ENCODE peak calls at places on chromosomes 5 and 9, in six cellular contexts. T, S, F, O, M and G are unnamed samples.

GRCh38 chr5:36301858-36302603 is at the start of gene RANBP3L:
- DNase-seq in M (peak), T (no peak), O (no peak), F (no peak), S (no peak), G (peak)

GRCh38 chr9:136534396-136534795 is 11.5 kb downstream of the NOTCH1 start:
- DNase-seq in M (no peak), T (no peak), F (no peak), O (no peak), S (no peak), G (no peak)

GRCh38 chr5:134571703-134572405 is 46.4 kb downstream of the JADE2 start:
- DNase-seq in O (peak), F (no peak), S (no peak), T (no peak), M (no peak), G (no peak)

GRCh38 chr5:89372176-89372575 is 489.2 kb upstream of the MEF2C start:
- DNase-seq in M (peak), O (no peak), S (no peak), F (no peak), T (no peak), G (no peak)

GRCh38 chr5:155148694-155149093 is 135.1 kb downstream of the KIF4B start:
- DNase-seq in F (no peak), O (no peak), T (no peak), M (no peak), S (no peak), G (no peak)

GRCh38 chr9:73039253-73039915 is 86.5 kb upstream of the ALDH1A1 start:
- DNase-seq in T (peak), S (peak), M (no peak), F (no peak), O (no peak), G (no peak)

GRCh38 chr5:36496471-36496870 is 109.9 kb upstream of the SLC1A3 start:
- DNase-seq in O (no peak), T (no peak), F (no peak), S (no peak), M (no peak), G (no peak)

GRCh38 chr9:108002296-108003056 is 512.9 kb upstream of the KLF4 start:
- DNase-seq in F (no peak), T (peak), S (no peak), M (no peak), O (no peak), G (peak)

GRCh38 chr5:94154672-94155071 is 413.3 kb upstream of the POU5F2 start:
- DNase-seq in O (no peak), F (no peak), S (no peak), T (no peak), M (no peak), G (no peak)

GRCh38 chr5:7759257-7759871 is 91.6 kb downstream of the CFAP90 start:
- DNase-seq in M (no peak), F (no peak), S (no peak), T (no peak), O (no peak), G (no peak)

GRCh38 chr5:62093981-62094380 is 212.0 kb upstream of the KIF2A start:
- DNase-seq in O (no peak), M (no peak), F (peak), T (no peak), S (no peak), G (peak)

GRCh38 chr5:177498013-177498847 is 826 bp upstream of the PDLIM7 start:
- DNase-seq in M (no peak), O (peak), S (no peak), F (peak), T (peak), G (no peak)

GRCh38 chr9:137170486-137171148 is 766 bp upstream of the LRRC26 start:
- DNase-seq in O (no peak), M (no peak), F (no peak), T (no peak), S (no peak), G (no peak)

GRCh38 chr9:120914953-120915352 is 11.6 kb downstream of the TRAF1 start:
- DNase-seq in F (no peak), T (no peak), M (peak), S (peak), O (no peak), G (no peak)

GRCh38 chr5:169303119-169303515 is 2.2 kb upstream of the SLIT3 start:
- DNase-seq in O (no peak), S (no peak), F (no peak), T (no peak), M (peak), G (no peak)

GRCh38 chr5:74179183-74179582 is 461.3 kb downstream of the ENC1 start:
- DNase-seq in T (peak), F (no peak), O (no peak), S (peak), M (peak), G (no peak)

GRCh38 chr9:121786998-121787422 is 135.6 kb downstream of the DAB2IP start:
- DNase-seq in M (no peak), S (no peak), O (no peak), F (no peak), T (no peak), G (no peak)

GRCh38 chr9:4573176-4573575 is 82.9 kb downstream of the SLC1A1 start:
- DNase-seq in F (no peak), M (no peak), S (no peak), T (no peak), O (no peak), G (no peak)

GRCh38 chr9:89179535-89179919 is 909 bp upstream of the SHC3 start:
- DNase-seq in M (peak), S (no peak), T (no peak), F (no peak), O (no peak), G (no peak)

GRCh38 chr9:34256987-34257585 is 72.0 kb downstream of the KIF24 start:
- DNase-seq in O (no peak), F (no peak), S (no peak), M (no peak), T (no peak), G (no peak)

GRCh38 chr5:30040483-30041116 is 1152.9 kb upstream of the CDH6 start:
- DNase-seq in S (no peak), M (peak), O (no peak), T (no peak), F (no peak), G (peak)

GRCh38 chr5:6448622-6449464 is at the start of gene UBE2QL1:
- DNase-seq in O (no peak), S (peak), M (no peak), T (no peak), F (peak), G (no peak)

GRCh38 chr5:67297376-67297775 is 100.8 kb upstream of the CD180 start:
- DNase-seq in T (no peak), S (no peak), F (no peak), M (peak), O (no peak), G (no peak)

GRCh38 chr9:85742630-85742928 is 825 bp upstream of the AGTPBP1 start:
- DNase-seq in T (no peak), S (peak), M (peak), F (no peak), O (no peak), G (no peak)

GRCh38 chr9:136441681-136442245 is 2.1 kb upstream of the INPP5E start:
- DNase-seq in M (no peak), S (no peak), T (no peak), F (no peak), O (peak), G (no peak)

GRCh38 chr5:82174128-82174918 is 103.8 kb downstream of the RPS23 start:
- DNase-seq in M (peak), O (no peak), F (peak), S (no peak), T (peak), G (peak)

GRCh38 chr5:97134634-97135033 is 7.8 kb downstream of the LIX1 start:
- DNase-seq in O (no peak), M (no peak), T (no peak), S (no peak), F (no peak), G (no peak)

GRCh38 chr5:97838214-97838613 is 655.2 kb upstream of the RIOK2 start:
- DNase-seq in T (no peak), O (no peak), M (peak), F (no peak), S (peak), G (peak)

GRCh38 chr9:11194249-11194648 is 581.4 kb upstream of the PTPRD start:
- DNase-seq in F (peak), S (no peak), M (no peak), O (no peak), T (no peak), G (no peak)

GRCh38 chr5:36363101-36363500 is 61.4 kb upstream of the RANBP3L start:
- DNase-seq in M (peak), O (no peak), F (no peak), S (peak), T (no peak), G (no peak)

DNA sequence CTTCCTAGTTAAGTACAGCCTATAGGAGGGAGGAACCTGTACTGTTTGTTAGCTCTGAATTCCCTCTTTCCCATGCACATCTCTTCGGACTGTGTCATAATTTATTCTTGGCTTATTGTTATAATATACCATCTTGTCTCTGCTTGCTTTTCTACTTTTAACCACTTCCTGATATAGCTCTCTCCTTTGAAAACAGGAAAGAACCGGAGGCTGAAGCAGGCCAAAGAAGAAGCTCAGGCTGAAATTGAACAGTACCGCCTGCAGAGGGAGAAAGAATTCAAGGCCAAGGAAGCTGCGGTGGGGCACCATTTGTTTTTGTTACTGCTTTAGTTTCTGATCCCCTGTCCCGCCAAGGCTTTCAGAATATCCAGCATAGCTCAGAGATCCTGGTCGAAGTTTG is 4.8 kb downstream of the ATP6V1G1 start:
- DNase-seq in O (no peak), M (peak), F (no peak), S (no peak), T (no peak), G (no peak)
- TF ChIP-seq CTCF in O (peak), M (peak), F (no peak), S (peak), T (no peak), G (no peak)

GRCh38 chr5:149935431-149935901 is 9.1 kb downstream of the PDE6A start:
- DNase-seq in M (peak), O (no peak), F (no peak), T (no peak), S (no peak), G (no peak)

GRCh38 chr5:149930754-149931574 is 13.6 kb downstream of the PDE6A start:
- DNase-seq in M (no peak), T (no peak), F (no peak), O (no peak), S (no peak), G (no peak)

GRCh38 chr5:149930060-149930753 is 14.4 kb downstream of the PDE6A start:
- DNase-seq in F (peak), S (no peak), T (no peak), M (no peak), O (no peak), G (no peak)

GRCh38 chr5:149931992-149932436 is 12.6 kb downstream of the PDE6A start:
- DNase-seq in T (no peak), M (no peak), O (no peak), S (no peak), F (no peak), G (no peak)

GRCh38 chr5:149932445-149933350 is 11.9 kb downstream of the PDE6A start:
- DNase-seq in T (no peak), F (peak), S (no peak), M (no peak), O (no peak), G (no peak)
- TF ChIP-seq CTCF in T (no peak), F (no peak), S (peak), M (peak), O (peak), G (peak)

GRCh38 chr9:80937646-80938045 is 751.7 kb downstream of the TLE1 start:
- DNase-seq in M (no peak), O (no peak), S (peak), T (no peak), F (no peak), G (no peak)

GRCh38 chr9:80928697-80929096 is 760.6 kb downstream of the TLE1 start:
- DNase-seq in T (no peak), F (no peak), M (peak), O (no peak), S (peak), G (no peak)

GRCh38 chr9:80931163-80931562 is 758.2 kb downstream of the TLE1 start:
- DNase-seq in S (no peak), M (no peak), O (no peak), T (no peak), F (no peak), G (no peak)

GRCh38 chr9:80932947-80933346 is 756.4 kb downstream of the TLE1 start:
- DNase-seq in T (no peak), F (no peak), M (no peak), O (no peak), S (no peak), G (no peak)

GRCh38 chr9:80932181-80932580 is 757.2 kb downstream of the TLE1 start:
- DNase-seq in M (no peak), S (peak), F (no peak), O (no peak), T (no peak), G (no peak)
- TF ChIP-seq CTCF in M (no peak), S (no peak), F (no peak), O (no peak), T (no peak), G (no peak)

DNA sequence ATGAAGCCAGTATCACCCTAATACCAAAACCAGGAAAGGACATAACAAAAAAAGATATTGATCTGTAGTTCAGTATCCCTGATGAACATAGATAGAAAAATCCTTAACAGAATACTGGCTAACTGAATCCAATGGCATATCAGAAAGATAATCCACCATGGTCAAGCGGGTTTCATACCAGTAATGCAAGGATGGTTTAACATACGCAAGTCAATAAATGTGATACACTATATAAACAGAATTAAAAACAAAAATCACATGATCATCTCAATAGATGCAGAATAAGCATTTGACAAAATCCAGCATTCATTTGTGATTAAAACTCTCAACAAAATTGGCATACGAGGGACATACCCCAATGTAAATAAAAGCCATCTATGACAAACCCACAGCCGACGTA is 110.9 kb downstream of the AOPEP start:
- DNase-seq in T (no peak), O (no peak), M (no peak), S (no peak), F (no peak), G (no peak)
- TF ChIP-seq CTCF in T (no peak), O (no peak), M (no peak), S (no peak), F (no peak), G (no peak)

GRCh38 chr9:20624201-20625002 is 2.1 kb upstream of the MLLT3 start:
- DNase-seq in M (peak), O (no peak), F (peak), T (peak), S (peak), G (peak)
- TF ChIP-seq CTCF in M (peak), O (peak), F (peak), T (peak), S (peak), G (peak)

GRCh38 chr5:1011741-1012315 is 3.2 kb downstream of the NKD2 start:
- DNase-seq in T (no peak), S (no peak), M (no peak), F (no peak), O (peak), G (no peak)

GRCh38 chr5:1010641-1011046 is 2.0 kb downstream of the NKD2 start:
- DNase-seq in T (no peak), F (no peak), M (no peak), O (peak), S (no peak), G (no peak)

GRCh38 chr5:1010181-1010510 is 1.5 kb downstream of the NKD2 start:
- DNase-seq in O (no peak), S (no peak), F (no peak), T (no peak), M (no peak), G (no peak)

GRCh38 chr5:1012316-1012841 is 3.8 kb downstream of the NKD2 start:
- DNase-seq in T (no peak), S (no peak), O (peak), F (no peak), M (no peak), G (no peak)

DNA sequence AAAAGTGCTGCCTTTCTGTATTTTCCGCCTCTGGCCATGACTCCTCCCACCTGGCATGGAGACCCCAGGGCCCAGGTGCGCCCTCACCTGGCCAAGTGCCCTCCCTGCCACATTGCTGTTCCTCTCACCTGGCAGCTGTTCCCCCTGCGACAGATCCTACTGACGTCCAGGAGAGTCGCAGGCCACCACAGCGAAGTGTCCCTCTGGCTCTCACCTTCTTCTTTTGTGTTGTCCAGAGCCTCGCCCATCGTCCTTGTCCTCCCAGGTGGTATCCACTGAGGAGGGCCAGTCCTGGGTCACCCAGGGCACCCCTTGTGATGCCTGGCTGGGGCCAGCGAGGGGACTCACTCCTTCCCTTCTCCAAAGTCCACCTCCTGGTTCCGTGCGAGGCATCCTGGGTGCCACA is 2.6 kb downstream of the NKD2 start:
- DNase-seq in M (peak), O (peak), T (no peak), F (peak), S (no peak), G (no peak)
- TF ChIP-seq CTCF in M (peak), O (peak), T (no peak), F (peak), S (peak), G (peak)